ENCODE peak calls at places on chromosomes 2 and 18, in nine cellular contexts. One of them, this sample, is unnamed. For H3K9me3 and H3K27me3, the result is how much of the 10 kb centered on the place peaks cover.

GRCh38 chr2:67260348-67261277 is 136.5 kb upstream of the ETAA1 start:
- DNase-seq in mesenchymal stem cell: peak
- DNase-seq in AG04450: peak
- DNase-seq in CD8-positive, alpha-beta memory T cell: no peak
- DNase-seq in adrenal gland: peak
- DNase-seq in aorta: peak
- DNase-seq in prostate gland: peak
- DNase-seq in heart right ventricle: peak
- DNase-seq in fibroblast of lung: peak
- DNase-seq in this sample: peak

GRCh38 chr2:218865999-218866398 is 6.4 kb downstream of the WNT6 start:
- DNase-seq in heart right ventricle: no peak
- DNase-seq in aorta: peak
- DNase-seq in prostate gland: no peak
- DNase-seq in adrenal gland: no peak
- DNase-seq in AG04450: no peak
- DNase-seq in mesenchymal stem cell: no peak
- DNase-seq in CD8-positive, alpha-beta memory T cell: no peak
- DNase-seq in fibroblast of lung: no peak
- DNase-seq in this sample: no peak

GRCh38 chr2:232218778-232219495 is 159.6 kb upstream of the ALPP start:
- DNase-seq in adrenal gland: no peak
- DNase-seq in AG04450: no peak
- DNase-seq in mesenchymal stem cell: no peak
- DNase-seq in heart right ventricle: no peak
- DNase-seq in prostate gland: no peak
- DNase-seq in fibroblast of lung: no peak
- DNase-seq in CD8-positive, alpha-beta memory T cell: no peak
- DNase-seq in aorta: no peak
- DNase-seq in this sample: no peak

GRCh38 chr2:210170442-210171303 is 536 bp downstream of the KANSL1L start:
- DNase-seq in fibroblast of lung: peak
- DNase-seq in aorta: peak
- DNase-seq in adrenal gland: peak
- DNase-seq in AG04450: peak
- DNase-seq in mesenchymal stem cell: peak
- DNase-seq in CD8-positive, alpha-beta memory T cell: peak
- DNase-seq in heart right ventricle: peak
- DNase-seq in prostate gland: peak
- DNase-seq in this sample: peak

GRCh38 chr2:167749016-167749415 is 498.4 kb downstream of the STK39 start:
- DNase-seq in fibroblast of lung: peak
- DNase-seq in mesenchymal stem cell: no peak
- DNase-seq in heart right ventricle: no peak
- DNase-seq in AG04450: no peak
- DNase-seq in CD8-positive, alpha-beta memory T cell: no peak
- DNase-seq in adrenal gland: no peak
- DNase-seq in prostate gland: no peak
- DNase-seq in aorta: no peak
- DNase-seq in this sample: no peak

GRCh38 chr18:48922801-48923730 is 27.7 kb downstream of the SMAD7 start:
- DNase-seq in prostate gland: peak
- DNase-seq in CD8-positive, alpha-beta memory T cell: peak
- DNase-seq in aorta: peak
- DNase-seq in heart right ventricle: no peak
- DNase-seq in adrenal gland: no peak
- DNase-seq in mesenchymal stem cell: peak
- DNase-seq in fibroblast of lung: peak
- DNase-seq in AG04450: no peak
- DNase-seq in this sample: peak

GRCh38 chr18:8946046-8946838 is 156.3 kb upstream of the NDUFV2 start:
- DNase-seq in mesenchymal stem cell: peak
- DNase-seq in adrenal gland: no peak
- DNase-seq in fibroblast of lung: peak
- DNase-seq in CD8-positive, alpha-beta memory T cell: no peak
- DNase-seq in aorta: no peak
- DNase-seq in AG04450: peak
- DNase-seq in prostate gland: no peak
- DNase-seq in heart right ventricle: no peak
- DNase-seq in this sample: no peak

GRCh38 chr2:112021269-112021668 is 33.8 kb upstream of the TMEM87B start:
- DNase-seq in mesenchymal stem cell: no peak
- DNase-seq in adrenal gland: no peak
- DNase-seq in heart right ventricle: no peak
- DNase-seq in fibroblast of lung: no peak
- DNase-seq in AG04450: no peak
- DNase-seq in CD8-positive, alpha-beta memory T cell: no peak
- DNase-seq in aorta: no peak
- DNase-seq in prostate gland: no peak
- DNase-seq in this sample: no peak

GRCh38 chr2:120597595-120598193 is 138.0 kb upstream of the GLI2 start:
- DNase-seq in fibroblast of lung: peak
- DNase-seq in mesenchymal stem cell: no peak
- DNase-seq in aorta: peak
- DNase-seq in AG04450: no peak
- DNase-seq in heart right ventricle: no peak
- DNase-seq in CD8-positive, alpha-beta memory T cell: no peak
- DNase-seq in adrenal gland: no peak
- DNase-seq in prostate gland: no peak
- DNase-seq in this sample: no peak

GRCh38 chr2:171430516-171431410 is 3.0 kb downstream of the METTL8 start:
- DNase-seq in prostate gland: no peak
- DNase-seq in aorta: no peak
- DNase-seq in fibroblast of lung: no peak
- DNase-seq in AG04450: no peak
- DNase-seq in heart right ventricle: no peak
- DNase-seq in CD8-positive, alpha-beta memory T cell: no peak
- DNase-seq in adrenal gland: no peak
- DNase-seq in mesenchymal stem cell: no peak
- DNase-seq in this sample: no peak

GRCh38 chr2:67604360-67604759 is 207.2 kb downstream of the ETAA1 start:
- DNase-seq in AG04450: no peak
- DNase-seq in CD8-positive, alpha-beta memory T cell: no peak
- DNase-seq in fibroblast of lung: no peak
- DNase-seq in prostate gland: no peak
- DNase-seq in aorta: no peak
- DNase-seq in adrenal gland: no peak
- DNase-seq in heart right ventricle: no peak
- DNase-seq in mesenchymal stem cell: no peak
- DNase-seq in this sample: no peak

GRCh38 chr2:32715391-32715841 is 87.6 kb downstream of the TTC27 start:
- DNase-seq in adrenal gland: no peak
- DNase-seq in prostate gland: no peak
- DNase-seq in heart right ventricle: no peak
- DNase-seq in AG04450: no peak
- DNase-seq in fibroblast of lung: no peak
- DNase-seq in aorta: no peak
- DNase-seq in mesenchymal stem cell: no peak
- DNase-seq in CD8-positive, alpha-beta memory T cell: no peak
- DNase-seq in this sample: no peak

GRCh38 chr2:27720004-27720551 is 51.4 kb upstream of the MRPL33 start:
- DNase-seq in heart right ventricle: no peak
- DNase-seq in aorta: peak
- DNase-seq in mesenchymal stem cell: peak
- DNase-seq in fibroblast of lung: peak
- DNase-seq in CD8-positive, alpha-beta memory T cell: no peak
- DNase-seq in adrenal gland: peak
- DNase-seq in AG04450: peak
- DNase-seq in prostate gland: no peak
- DNase-seq in this sample: peak

GRCh38 chr2:29360016-29360784 is 245.0 kb downstream of the CLIP4 start:
- DNase-seq in AG04450: no peak
- DNase-seq in aorta: no peak
- DNase-seq in adrenal gland: no peak
- DNase-seq in prostate gland: no peak
- DNase-seq in mesenchymal stem cell: no peak
- DNase-seq in fibroblast of lung: no peak
- DNase-seq in heart right ventricle: no peak
- DNase-seq in CD8-positive, alpha-beta memory T cell: no peak
- DNase-seq in this sample: no peak

GRCh38 chr2:60303685-60304084 is 249.8 kb downstream of the BCL11A start:
- DNase-seq in aorta: no peak
- DNase-seq in heart right ventricle: no peak
- DNase-seq in AG04450: no peak
- DNase-seq in CD8-positive, alpha-beta memory T cell: no peak
- DNase-seq in prostate gland: no peak
- DNase-seq in adrenal gland: no peak
- DNase-seq in fibroblast of lung: no peak
- DNase-seq in mesenchymal stem cell: no peak
- DNase-seq in this sample: no peak

GRCh38 chr2:195498839-195499490 is 158.1 kb upstream of the SLC39A10 start:
- DNase-seq in CD8-positive, alpha-beta memory T cell: no peak
- DNase-seq in fibroblast of lung: peak
- DNase-seq in heart right ventricle: no peak
- DNase-seq in AG04450: no peak
- DNase-seq in mesenchymal stem cell: peak
- DNase-seq in prostate gland: no peak
- DNase-seq in adrenal gland: no peak
- DNase-seq in aorta: no peak
- DNase-seq in this sample: no peak

GRCh38 chr2:132632000-132632649 is 37.9 kb downstream of the LYPD1 start:
- DNase-seq in prostate gland: no peak
- DNase-seq in fibroblast of lung: no peak
- DNase-seq in mesenchymal stem cell: peak
- DNase-seq in AG04450: no peak
- DNase-seq in CD8-positive, alpha-beta memory T cell: no peak
- DNase-seq in aorta: no peak
- DNase-seq in heart right ventricle: no peak
- DNase-seq in adrenal gland: no peak
- DNase-seq in this sample: no peak

GRCh38 chr2:238164906-238165287 is 6.1 kb downstream of the ERFE start:
- DNase-seq in prostate gland: no peak
- DNase-seq in mesenchymal stem cell: no peak
- DNase-seq in CD8-positive, alpha-beta memory T cell: no peak
- DNase-seq in AG04450: no peak
- DNase-seq in heart right ventricle: peak
- DNase-seq in adrenal gland: no peak
- DNase-seq in fibroblast of lung: no peak
- DNase-seq in aorta: peak
- DNase-seq in this sample: no peak

GRCh38 chr2:153575171-153575853 is 96.8 kb upstream of the RPRM start:
- DNase-seq in CD8-positive, alpha-beta memory T cell: no peak
- DNase-seq in aorta: no peak
- DNase-seq in adrenal gland: no peak
- DNase-seq in prostate gland: no peak
- DNase-seq in mesenchymal stem cell: no peak
- DNase-seq in AG04450: no peak
- DNase-seq in fibroblast of lung: no peak
- DNase-seq in heart right ventricle: no peak
- DNase-seq in this sample: no peak
- H3K9me3 ChIP-seq in CD8-positive, alpha-beta memory T cell: under half
- H3K9me3 ChIP-seq in aorta: under half
- H3K9me3 ChIP-seq in adrenal gland: under half
- H3K9me3 ChIP-seq in prostate gland: under half
- H3K9me3 ChIP-seq in mesenchymal stem cell: under half
- H3K9me3 ChIP-seq in AG04450: under half
- H3K9me3 ChIP-seq in fibroblast of lung: under half
- H3K9me3 ChIP-seq in heart right ventricle: under half
- H3K9me3 ChIP-seq in this sample: under half

GRCh38 chr2:234550511-234551107 is 53.7 kb upstream of the ARL4C start:
- DNase-seq in AG04450: peak
- DNase-seq in CD8-positive, alpha-beta memory T cell: peak
- DNase-seq in aorta: peak
- DNase-seq in mesenchymal stem cell: peak
- DNase-seq in heart right ventricle: peak
- DNase-seq in prostate gland: peak
- DNase-seq in adrenal gland: peak
- DNase-seq in fibroblast of lung: peak
- DNase-seq in this sample: peak
- H3K27ac ChIP-seq in AG04450: no peak
- H3K27ac ChIP-seq in CD8-positive, alpha-beta memory T cell: no peak
- H3K27ac ChIP-seq in aorta: no peak
- H3K27ac ChIP-seq in mesenchymal stem cell: peak
- H3K27ac ChIP-seq in heart right ventricle: no peak
- H3K27ac ChIP-seq in prostate gland: no peak
- H3K27ac ChIP-seq in adrenal gland: no peak
- H3K27ac ChIP-seq in fibroblast of lung: no peak
- H3K27ac ChIP-seq in this sample: no peak

GRCh38 chr2:236162031-236162803 is 6.0 kb downstream of the GBX2 start:
- DNase-seq in adrenal gland: no peak
- DNase-seq in heart right ventricle: no peak
- DNase-seq in prostate gland: no peak
- DNase-seq in mesenchymal stem cell: no peak
- DNase-seq in fibroblast of lung: no peak
- DNase-seq in aorta: no peak
- DNase-seq in CD8-positive, alpha-beta memory T cell: no peak
- DNase-seq in AG04450: no peak
- DNase-seq in this sample: no peak

GRCh38 chr2:236160366-236161081 is 7.7 kb downstream of the GBX2 start:
- DNase-seq in heart right ventricle: no peak
- DNase-seq in mesenchymal stem cell: no peak
- DNase-seq in AG04450: no peak
- DNase-seq in adrenal gland: no peak
- DNase-seq in prostate gland: no peak
- DNase-seq in CD8-positive, alpha-beta memory T cell: no peak
- DNase-seq in aorta: no peak
- DNase-seq in fibroblast of lung: no peak
- DNase-seq in this sample: no peak

GRCh38 chr2:236161531-236161930 is 6.7 kb downstream of the GBX2 start:
- DNase-seq in CD8-positive, alpha-beta memory T cell: no peak
- DNase-seq in aorta: no peak
- DNase-seq in prostate gland: no peak
- DNase-seq in adrenal gland: no peak
- DNase-seq in heart right ventricle: no peak
- DNase-seq in AG04450: no peak
- DNase-seq in mesenchymal stem cell: no peak
- DNase-seq in fibroblast of lung: no peak
- DNase-seq in this sample: no peak

GRCh38 chr2:236159778-236160170 is 8.4 kb downstream of the GBX2 start:
- DNase-seq in adrenal gland: no peak
- DNase-seq in CD8-positive, alpha-beta memory T cell: no peak
- DNase-seq in aorta: no peak
- DNase-seq in prostate gland: no peak
- DNase-seq in fibroblast of lung: no peak
- DNase-seq in AG04450: no peak
- DNase-seq in mesenchymal stem cell: no peak
- DNase-seq in heart right ventricle: no peak
- DNase-seq in this sample: no peak

GRCh38 chr2:236161082-236161462 is 7.1 kb downstream of the GBX2 start:
- DNase-seq in AG04450: no peak
- DNase-seq in aorta: no peak
- DNase-seq in heart right ventricle: no peak
- DNase-seq in fibroblast of lung: no peak
- DNase-seq in adrenal gland: no peak
- DNase-seq in prostate gland: no peak
- DNase-seq in CD8-positive, alpha-beta memory T cell: no peak
- DNase-seq in mesenchymal stem cell: no peak
- DNase-seq in this sample: no peak
- H3K27me3 ChIP-seq in AG04450: half or more
- H3K27me3 ChIP-seq in aorta: under half
- H3K27me3 ChIP-seq in heart right ventricle: half or more
- H3K27me3 ChIP-seq in fibroblast of lung: half or more
- H3K27me3 ChIP-seq in adrenal gland: half or more
- H3K27me3 ChIP-seq in prostate gland: under half
- H3K27me3 ChIP-seq in CD8-positive, alpha-beta memory T cell: under half
- H3K27me3 ChIP-seq in mesenchymal stem cell: under half
- H3K27me3 ChIP-seq in this sample: half or more

DNA sequence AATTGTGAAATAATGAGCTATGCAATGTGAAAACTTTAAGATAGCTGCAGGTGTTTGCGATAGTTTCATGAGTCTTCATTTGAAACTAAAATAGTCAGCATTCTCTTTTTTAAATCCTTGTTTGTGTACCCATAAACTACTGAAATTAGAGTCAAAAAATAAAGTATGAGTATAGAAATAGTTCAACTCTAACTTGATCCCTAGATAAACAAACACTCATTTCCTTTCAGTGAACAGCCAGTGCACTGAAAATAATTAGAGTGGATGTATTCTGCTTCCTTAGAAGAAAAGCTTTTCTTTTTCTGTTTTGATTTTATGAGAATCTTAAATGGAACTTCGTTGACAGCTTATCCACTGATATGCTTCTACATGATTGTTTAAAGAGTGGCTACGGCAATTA is 1033.4 kb downstream of the SOCS6 start:
- DNase-seq in AG04450: no peak
- DNase-seq in aorta: no peak
- DNase-seq in prostate gland: no peak
- DNase-seq in mesenchymal stem cell: no peak
- DNase-seq in fibroblast of lung: peak
- DNase-seq in adrenal gland: no peak
- DNase-seq in heart right ventricle: no peak
- DNase-seq in CD8-positive, alpha-beta memory T cell: no peak
- DNase-seq in this sample: no peak
- H3K9me3 ChIP-seq in AG04450: under half
- H3K9me3 ChIP-seq in aorta: under half
- H3K9me3 ChIP-seq in prostate gland: under half
- H3K9me3 ChIP-seq in mesenchymal stem cell: under half
- H3K9me3 ChIP-seq in fibroblast of lung: under half
- H3K9me3 ChIP-seq in adrenal gland: under half
- H3K9me3 ChIP-seq in heart right ventricle: under half
- H3K9me3 ChIP-seq in CD8-positive, alpha-beta memory T cell: under half
- H3K9me3 ChIP-seq in this sample: under half

This sample was measured in tibial artery.